ENCODE peak calls at places on chromosomes 3 and 15, in nine cellular contexts. H is iris pigment epithelial cell; Z is activated gamma-delta T cell treated with anti-CD3 and anti-CD28 coated beads, Interleukin-2, amount 50 U/mL, for 16 hours; O is cardiac muscle cell; E is stimulated activated naive CD8-positive, alpha-beta T cell treated with anti-CD3 and anti-CD28 coated beads, Interleukin-15, Interleukin-2, amounts not matched to agents 100 U/mL and 50 U/mL, for 24 hours; V is HS-27A; J is ACHN; Y is amniotic stem cell; P is activated CD4-positive, alpha-beta T cell treated with anti-CD3 and anti-CD28 coated beads, Interleukin-2, amount 10 ng/mL, durations not matched to agents 7 days and 5 days. W is an unnamed sample.

GRCh38 chr15:90191795-90192494 is 9.2 kb upstream of the SEMA4B start:
- DNase-seq in P (peak; percentile 44), J (peak; percentile 84), Z (no peak), V (no peak), H (peak; percentile 17), Y (no peak), E (peak; percentile 49), O (peak; percentile 67), W (peak; percentile 31)

GRCh38 chr15:35557544-35557943 is 11.6 kb upstream of the DPH6 start:
- DNase-seq in V (peak; percentile 69), Z (no peak), H (peak; percentile 92), O (no peak), P (no peak), Y (peak; percentile 43), E (no peak), J (peak; percentile 69), W (no peak)

GRCh38 chr3:55888282-55888855 is 401.3 kb upstream of the WNT5A start:
- DNase-seq in O (no peak), E (no peak), P (no peak), J (no peak), Z (no peak), V (no peak), H (no peak), Y (no peak), W (no peak)

GRCh38 chr3:18758047-18758704 is 333.0 kb upstream of the SATB1 start:
- DNase-seq in Y (no peak), P (peak; percentile 73), Z (peak; percentile 12), H (peak; percentile 16), V (peak; percentile 14), J (peak; percentile 54), E (no peak), O (peak; percentile 69), W (peak; percentile 69)

GRCh38 chr3:83523470-83524073 is 1435.2 kb upstream of the CADM2 start:
- DNase-seq in P (peak; percentile 10), J (peak; percentile 67), E (no peak), Z (no peak), Y (no peak), H (peak; percentile 52), O (peak; percentile 79), V (peak; percentile 69), W (no peak)

GRCh38 chr3:9692416-9692815 is 11.2 kb upstream of the CPNE9 start:
- DNase-seq in Y (no peak), P (no peak), Z (no peak), V (no peak), H (no peak), O (no peak), E (no peak), J (no peak), W (no peak)

GRCh38 chr3:99250272-99250671 is 348.8 kb upstream of the DCBLD2 start:
- DNase-seq in J (no peak), V (peak; percentile 53), E (no peak), Y (peak; percentile 38), O (no peak), P (no peak), H (peak; percentile 83), Z (no peak), W (no peak)

GRCh38 chr3:44509985-44510360 is 32.5 kb upstream of the ZNF445 start:
- DNase-seq in E (no peak), P (peak; percentile 17), Z (no peak), V (no peak), Y (no peak), H (peak; percentile 25), O (peak; percentile 3), J (peak; percentile 5), W (peak; percentile 29)

GRCh38 chr15:47711654-47712053 is 5.7 kb upstream of the SEMA6D start:
- DNase-seq in Y (no peak), J (peak; percentile 32), Z (no peak), P (no peak), V (no peak), O (no peak), H (peak; percentile 15), E (no peak), W (no peak)

GRCh38 chr15:60901647-60902046 is 327.5 kb downstream of the RORA start:
- DNase-seq in O (no peak), V (no peak), H (no peak), E (no peak), P (no peak), J (no peak), Y (no peak), Z (no peak), W (no peak)

GRCh38 chr3:38996193-38996592 is 55.6 kb downstream of the SCN11A start:
- DNase-seq in P (no peak), Z (no peak), J (no peak), Y (no peak), H (no peak), E (no peak), O (no peak), V (no peak), W (no peak)

GRCh38 chr3:65524544-65525070 is 514.1 kb downstream of the MAGI1 start:
- DNase-seq in H (no peak), Z (no peak), P (no peak), E (no peak), J (peak; percentile 19), Y (no peak), O (no peak), V (no peak), W (no peak)

GRCh38 chr3:63228677-63229076 is 49.4 kb upstream of the SYNPR start:
- DNase-seq in Y (peak; percentile 3), V (peak; percentile 17), P (peak; percentile 8), E (no peak), Z (no peak), O (peak; percentile 59), H (peak; percentile 54), J (peak; percentile 46), W (no peak)

GRCh38 chr3:53193466-53194217 is 32.6 kb downstream of the PRKCD start:
- DNase-seq in Y (no peak), Z (no peak), H (peak; percentile 26), P (no peak), V (no peak), J (no peak), E (no peak), O (no peak), W (no peak)

GRCh38 chr3:9091811-9092210 is 128.5 kb upstream of the RAD18 start:
- DNase-seq in Y (no peak), P (no peak), J (no peak), E (no peak), O (no peak), Z (no peak), H (no peak), V (no peak), W (no peak)

GRCh38 chr3:170622369-170623159 is 36.7 kb upstream of the SLC7A14 start:
- DNase-seq in V (no peak), E (no peak), Z (no peak), P (no peak), O (peak; percentile 68), Y (peak; percentile 57), J (no peak), H (peak; percentile 65), W (no peak)

GRCh38 chr3:117282506-117282905 is 572.9 kb downstream of the TUSC7 start:
- DNase-seq in P (no peak), O (no peak), E (no peak), Z (no peak), V (no peak), Y (no peak), H (no peak), J (no peak), W (no peak)

GRCh38 chr3:18870642-18871041 is 277.7 kb upstream of the KCNH8 start:
- DNase-seq in P (no peak), J (no peak), H (no peak), Z (no peak), E (no peak), V (no peak), Y (no peak), O (no peak), W (no peak)

GRCh38 chr3:12679468-12679867 is 15.6 kb upstream of the RAF1 start:
- DNase-seq in P (no peak), Y (peak; percentile 77), J (no peak), E (no peak), O (no peak), H (peak; percentile 91), V (no peak), Z (no peak), W (no peak)

GRCh38 chr3:42023380-42023779 is 61.5 kb upstream of the ULK4 start:
- DNase-seq in P (no peak), V (no peak), O (no peak), J (no peak), E (peak; percentile 59), H (no peak), Y (no peak), Z (no peak), W (peak; percentile 24)

GRCh38 chr3:137032465-137033120 is 74.8 kb downstream of the IL20RB start:
- DNase-seq in O (peak; percentile 91), P (peak; percentile 84), Y (peak; percentile 50), Z (peak; percentile 60), H (peak; percentile 80), J (peak; percentile 66), E (peak; percentile 91), V (peak; percentile 51), W (peak; percentile 86)